ENCODE peak calls at places on chromosomes 7 and 10, in four cellular contexts. D is esophagus squamous epithelium, P is trophoblast cell, Z is transverse colon. N is an unnamed sample.

GRCh38 chr10:91163269-91163708 is 57.2 kb upstream of the PCGF5 start:
- DNase-seq in D (peak; percentile 7), P (peak; percentile 1), Z (peak; percentile 72), N (peak; percentile 75)

GRCh38 chr10:103676851-103677417 is 178.4 kb downstream of the SH3PXD2A start:
- DNase-seq in D (no peak), P (peak; percentile 94), Z (no peak), N (peak; percentile 96)

GRCh38 chr10:21993360-21994001 is 10.0 kb downstream of the DNAJC1 start:
- DNase-seq in D (no peak), P (no peak), Z (no peak), N (peak; percentile 63)

GRCh38 chr7:150778738-150779301 is 21.3 kb downstream of the TMEM176B start:
- DNase-seq in D (no peak), P (peak; percentile 84), Z (peak; percentile 91), N (peak; percentile 83)

GRCh38 chr7:78018541-78019456 is 220.2 kb downstream of the PHTF2 start:
- DNase-seq in D (no peak), P (no peak), Z (peak; percentile 44), N (peak; percentile 52)

GRCh38 chr10:6033954-6034353 is 28.2 kb downstream of the IL2RA start:
- DNase-seq in D (no peak), P (peak; percentile 33), Z (no peak), N (peak; percentile 38)

GRCh38 chr10:14063531-14064317 is 267.0 kb downstream of the FRMD4A start:
- DNase-seq in D (no peak), P (peak; percentile 14), Z (no peak), N (peak; percentile 93)

GRCh38 chr10:7186387-7187032 is 224.3 kb downstream of the SFMBT2 start:
- DNase-seq in D (no peak), P (no peak), Z (no peak), N (no peak)

GRCh38 chr10:29409241-29410051 is 120.6 kb downstream of the LYZL1 start:
- DNase-seq in D (no peak), P (peak; percentile 70), Z (peak; percentile 80), N (peak; percentile 87)

GRCh38 chr7:137592232-137592896 is 248.8 kb upstream of the PTN start:
- DNase-seq in D (no peak), P (peak; percentile 32), Z (peak; percentile 59), N (peak; percentile 91)

GRCh38 chr7:138603549-138604324 is 97.4 kb downstream of the SVOPL start:
- DNase-seq in D (no peak), P (no peak), Z (no peak), N (no peak)

GRCh38 chr10:112362833-112363232 is 11.1 kb upstream of the ACSL5 start:
- DNase-seq in D (no peak), P (peak; percentile 87), Z (peak; percentile 60), N (no peak)

GRCh38 chr10:5560844-5561703 is 36.3 kb downstream of the CALML3 start:
- DNase-seq in D (no peak), P (no peak), Z (no peak), N (no peak)

GRCh38 chr10:60604356-60604755 is 173.9 kb upstream of the CDK1 start:
- DNase-seq in D (no peak), P (no peak), Z (no peak), N (no peak)

GRCh38 chr7:149171894-149172533 is 23.3 kb upstream of the ZNF282 start:
- DNase-seq in D (no peak), P (no peak), Z (no peak), N (no peak)

GRCh38 chr7:131166066-131166465 is 161.6 kb upstream of the MKLN1 start:
- DNase-seq in D (no peak), P (peak; percentile 22), Z (no peak), N (peak; percentile 47)

GRCh38 chr10:69048103-69048502 is 39.8 kb upstream of the SRGN start:
- DNase-seq in D (no peak), P (peak; percentile 13), Z (no peak), N (no peak)

GRCh38 chr10:60917331-60918280 is 26.4 kb downstream of the RHOBTB1 start:
- DNase-seq in D (no peak), P (peak; percentile 61), Z (no peak), N (no peak)

GRCh38 chr7:1124816-1125602 is 35.0 kb downstream of the ZFAND2A start:
- DNase-seq in D (no peak), P (no peak), Z (no peak), N (no peak)

GRCh38 chr10:95290801-95291633 is at the start of gene PDLIM1:
- DNase-seq in D (peak; percentile 16), P (peak; percentile 59), Z (peak; percentile 89), N (peak; percentile 86)

GRCh38 chr10:5876181-5876768 is 13.4 kb downstream of the ANKRD16 start:
- DNase-seq in D (no peak), P (peak; percentile 61), Z (no peak), N (peak; percentile 87)

GRCh38 chr10:111063471-111063870 is 13.4 kb upstream of the ADRA2A start:
- DNase-seq in D (no peak), P (no peak), Z (no peak), N (no peak)

GRCh38 chr10:62895058-62895457 is 78.9 kb upstream of the EGR2 start:
- DNase-seq in D (no peak), P (no peak), Z (no peak), N (peak; percentile 9)

GRCh38 chr7:41912426-41912825 is 209.5 kb upstream of the INHBA start:
- DNase-seq in D (no peak), P (no peak), Z (no peak), N (no peak)

GRCh38 chr7:131745645-131746248 is 189.3 kb upstream of the PODXL start:
- DNase-seq in D (no peak), P (no peak), Z (no peak), N (peak; percentile 57)

GRCh38 chr10:44972874-44973306 is 5.7 kb downstream of the DEPP1 start:
- DNase-seq in D (no peak), P (no peak), Z (no peak), N (no peak)

GRCh38 chr10:86592413-86592812 is 61.9 kb upstream of the OPN4 start:
- DNase-seq in D (no peak), P (peak; percentile 19), Z (no peak), N (no peak)

GRCh38 chr10:127976286-127976685 is 69.4 kb downstream of the PTPRE start:
- DNase-seq in D (no peak), P (peak; percentile 48), Z (no peak), N (no peak)

GRCh38 chr7:132446666-132447217 is 129.5 kb downstream of the PLXNA4 start:
- DNase-seq in D (no peak), P (no peak), Z (no peak), N (no peak)

GRCh38 chr10:79582096-79582495 is 21.9 kb upstream of the SFTPA2 start:
- DNase-seq in D (no peak), P (no peak), Z (no peak), N (no peak)

GRCh38 chr10:79579361-79579760 is 19.2 kb upstream of the SFTPA2 start:
- DNase-seq in D (no peak), P (no peak), Z (no peak), N (no peak)

GRCh38 chr10:79583488-79584024 is 23.3 kb upstream of the SFTPA2 start:
- DNase-seq in D (no peak), P (no peak), Z (no peak), N (no peak)

GRCh38 chr10:79585870-79586527 is 24.7 kb upstream of the SFTPA1 start:
- DNase-seq in D (no peak), P (no peak), Z (no peak), N (no peak)

DNA sequence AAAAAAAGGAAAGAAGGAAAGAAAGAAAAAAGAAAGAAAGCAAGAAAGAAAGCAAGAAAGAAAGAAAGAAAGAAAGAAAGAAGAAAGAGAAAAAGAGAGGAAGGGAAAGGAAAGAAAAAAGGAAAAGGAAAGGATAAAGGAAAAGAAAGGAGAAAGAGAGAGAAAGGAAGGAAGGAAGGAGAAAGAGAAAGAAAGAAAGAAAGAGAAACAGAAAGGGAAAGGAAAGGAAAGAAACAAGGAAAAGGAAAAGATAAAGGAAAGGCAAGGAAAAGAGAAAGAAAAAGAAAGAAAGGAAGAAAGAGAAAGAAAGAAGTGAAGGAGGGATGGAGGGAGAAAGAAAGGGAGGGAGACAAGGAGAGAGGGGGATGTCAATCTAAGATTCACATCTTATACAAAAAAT is 20.8 kb upstream of the SFTPA2 start:
- DNase-seq in D (no peak), P (no peak), Z (no peak), N (no peak)
- H3K9me3 ChIP-seq in D (no peaks in the 10 kb centered on the region), P (no peaks in the 10 kb centered on the region), Z (no peaks in the 10 kb centered on the region), N (peaks cover 5% of the 10 kb centered on the region)

DNA sequence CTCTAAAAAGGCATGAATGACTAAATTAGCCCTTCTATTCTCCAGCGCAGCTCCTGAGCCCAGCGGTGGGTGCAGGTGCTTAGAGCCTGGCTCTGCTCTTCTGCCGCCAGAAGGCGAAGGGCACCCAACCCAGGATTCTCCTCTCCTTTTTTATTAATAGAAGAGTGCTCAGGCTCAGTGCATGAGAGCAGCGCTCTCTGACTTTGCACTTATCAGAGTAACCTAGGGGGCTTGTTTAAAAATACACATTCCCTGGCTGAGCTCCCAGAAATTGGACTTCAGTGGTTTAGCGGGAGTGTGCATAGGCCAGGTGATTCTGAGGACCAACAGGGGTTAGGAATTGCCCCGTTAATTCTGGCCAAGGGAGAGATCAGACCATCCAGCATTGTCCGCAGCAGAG is 1.7 kb upstream of the PFKP start:
- DNase-seq in D (no peak), P (no peak), Z (no peak), N (no peak)
- H3K27me3 ChIP-seq in D (peaks cover 17% of the 10 kb centered on the region), P (no peaks in the 10 kb centered on the region), Z (peaks cover 18% of the 10 kb centered on the region), N (no peaks in the 10 kb centered on the region)

DNA sequence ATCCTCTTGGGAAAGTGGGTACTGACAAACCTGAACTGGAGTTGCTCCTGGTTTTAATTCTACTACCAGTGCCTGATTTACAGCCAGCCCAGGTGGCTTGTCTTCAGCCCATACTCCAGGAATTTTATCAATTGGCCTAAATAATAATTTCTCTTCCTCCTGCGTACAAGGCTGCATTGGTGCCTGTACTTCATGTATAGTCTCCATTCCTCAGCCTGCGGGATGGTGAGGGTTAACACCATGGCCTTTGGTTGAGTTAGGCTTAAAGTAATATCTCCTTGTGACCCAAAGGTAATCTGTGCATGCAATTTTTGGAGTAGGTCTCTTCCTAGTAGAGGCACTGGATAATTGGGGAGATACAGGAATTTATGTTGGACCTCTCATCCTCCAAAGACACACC is 5.5 kb upstream of the ZNF117 start:
- DNase-seq in D (no peak), P (no peak), Z (no peak), N (no peak)
- H3K9me3 ChIP-seq in D (peaks cover 92% of the 10 kb centered on the region), P (peaks cover 46% of the 10 kb centered on the region), Z (peaks cover 22% of the 10 kb centered on the region), N (peaks cover 4% of the 10 kb centered on the region)

DNA sequence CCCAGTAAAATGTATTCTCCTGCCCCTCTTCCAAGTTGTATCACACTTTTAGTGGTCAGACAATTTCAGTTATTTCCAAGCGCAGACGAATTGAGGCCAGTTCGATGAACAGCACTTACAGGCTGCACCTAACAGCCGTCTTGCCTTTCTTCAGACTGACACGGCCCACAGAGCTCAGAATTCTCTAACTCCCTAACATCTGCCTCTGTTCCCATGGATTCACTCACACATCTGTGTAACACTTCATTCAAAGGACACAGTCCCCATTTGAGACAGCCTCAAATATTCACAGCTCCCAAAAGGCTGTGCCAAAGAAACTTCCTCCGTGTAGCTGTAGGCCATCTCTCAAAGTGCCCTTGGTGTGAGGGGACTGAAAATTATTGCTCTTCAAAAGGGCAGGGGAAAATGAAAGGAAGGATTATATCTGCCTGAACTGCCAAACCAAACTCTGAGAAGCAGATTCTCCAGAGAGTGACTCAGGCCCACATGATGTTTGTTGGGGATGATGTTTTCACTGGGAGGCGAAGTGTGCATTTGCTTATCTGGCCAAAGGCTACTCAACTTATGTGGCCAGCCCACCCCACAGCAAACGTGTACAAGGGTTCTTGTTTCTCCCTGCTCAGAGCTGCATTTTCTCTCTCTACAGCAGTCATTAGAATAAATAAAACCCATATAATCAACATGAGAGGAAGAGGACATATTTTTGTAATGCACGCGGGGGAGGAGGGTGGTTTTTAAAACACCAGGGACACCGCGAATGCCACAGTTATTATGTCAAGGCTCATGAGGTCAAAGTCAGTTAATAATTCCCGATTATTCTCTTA is 302.4 kb upstream of the NFE2L3 start:
- DNase-seq in D (no peak), P (peak; percentile 73), Z (no peak), N (peak; percentile 86)
- H3K27me3 ChIP-seq in D (peaks cover 61% of the 10 kb centered on the region), P (no peaks in the 10 kb centered on the region), Z (peaks cover 29% of the 10 kb centered on the region), N (no peaks in the 10 kb centered on the region)

GRCh38 chr7:57181281-57181680 is 49.0 kb upstream of the ZNF479 start:
- DNase-seq in D (no peak), P (no peak), Z (no peak), N (no peak)
- H3K9me3 ChIP-seq in D (no peaks in the 10 kb centered on the region), P (peaks cover 55% of the 10 kb centered on the region), Z (peaks cover 15% of the 10 kb centered on the region), N (peaks cover 24% of the 10 kb centered on the region)